ENCODE peak calls at places on chromosomes 11 and 22, in four cellular contexts. One of them, this sample, is unnamed.
A peak's percentile ranks its signal among the peaks of the same experiment; 100 is the strongest.

GRCh38 chr11:567036-567628 is 6.4 kb downstream of the RASSF7 start:
- DNase-seq in mammary epithelial cell: no peak
- DNase-seq in HCT116: no peak
- DNase-seq in K562: no peak
- DNase-seq in this sample: peak; percentile 73

GRCh38 chr11:17250561-17251350 is 25.8 kb upstream of the NUCB2 start:
- DNase-seq in mammary epithelial cell: peak; percentile 11
- DNase-seq in HCT116: no peak
- DNase-seq in K562: no peak
- DNase-seq in this sample: no peak

GRCh38 chr11:95443386-95443785 is 212.4 kb upstream of the SESN3 start:
- DNase-seq in mammary epithelial cell: no peak
- DNase-seq in HCT116: no peak
- DNase-seq in K562: peak; percentile 21
- DNase-seq in this sample: no peak

GRCh38 chr11:4455439-4455838 is 6.3 kb downstream of the OR52K2 start:
- DNase-seq in mammary epithelial cell: no peak
- DNase-seq in HCT116: no peak
- DNase-seq in K562: no peak
- DNase-seq in this sample: no peak

GRCh38 chr11:119448380-119448779 is 25.4 kb upstream of the THY1 start:
- DNase-seq in mammary epithelial cell: no peak
- DNase-seq in HCT116: no peak
- DNase-seq in K562: no peak
- DNase-seq in this sample: no peak

GRCh38 chr22:25692965-25693565 is 48.9 kb upstream of the MYO18B start:
- DNase-seq in mammary epithelial cell: no peak
- DNase-seq in HCT116: no peak
- DNase-seq in K562: no peak
- DNase-seq in this sample: no peak

GRCh38 chr11:88293931-88294330 is 43.6 kb downstream of the CTSC start:
- DNase-seq in mammary epithelial cell: no peak
- DNase-seq in HCT116: no peak
- DNase-seq in K562: no peak
- DNase-seq in this sample: no peak

GRCh38 chr11:1776944-1777715 is 13.4 kb upstream of the CTSD start:
- DNase-seq in mammary epithelial cell: no peak
- DNase-seq in HCT116: no peak
- DNase-seq in K562: no peak
- DNase-seq in this sample: no peak

GRCh38 chr11:38136887-38137286 is 1538.9 kb upstream of the RAG2 start:
- DNase-seq in mammary epithelial cell: no peak
- DNase-seq in HCT116: no peak
- DNase-seq in K562: no peak
- DNase-seq in this sample: no peak

GRCh38 chr11:69560141-69560790 is 78.8 kb downstream of the LINC01488 start:
- DNase-seq in mammary epithelial cell: no peak
- DNase-seq in HCT116: no peak
- DNase-seq in K562: no peak
- DNase-seq in this sample: no peak

GRCh38 chr11:16607675-16608644 is 130.5 kb upstream of the C11orf58 start:
- DNase-seq in mammary epithelial cell: peak; percentile 88
- DNase-seq in HCT116: no peak
- DNase-seq in K562: peak; percentile 64
- DNase-seq in this sample: peak; percentile 84

GRCh38 chr22:24550028-24550901 is 4.7 kb downstream of the GUCD1 start:
- DNase-seq in mammary epithelial cell: no peak
- DNase-seq in HCT116: no peak
- DNase-seq in K562: no peak
- DNase-seq in this sample: peak; percentile 89

GRCh38 chr11:115502636-115503082 is 1.6 kb downstream of the CADM1 start:
- DNase-seq in mammary epithelial cell: no peak
- DNase-seq in HCT116: no peak
- DNase-seq in K562: no peak
- DNase-seq in this sample: no peak

GRCh38 chr11:83036701-83037100 is 35.0 kb downstream of the RAB30 start:
- DNase-seq in mammary epithelial cell: no peak
- DNase-seq in HCT116: no peak
- DNase-seq in K562: no peak
- DNase-seq in this sample: no peak

GRCh38 chr11:118401151-118401879 is at the start of gene ATP5MG:
- DNase-seq in mammary epithelial cell: peak; percentile 79
- DNase-seq in HCT116: peak; percentile 81
- DNase-seq in K562: peak; percentile 92
- DNase-seq in this sample: peak; percentile 95

GRCh38 chr11:88384004-88384677 is 46.6 kb upstream of the CTSC start:
- DNase-seq in mammary epithelial cell: peak; percentile 67
- DNase-seq in HCT116: peak; percentile 7
- DNase-seq in K562: no peak
- DNase-seq in this sample: no peak

GRCh38 chr11:124872741-124873140 is 7.5 kb downstream of the ROBO3 start:
- DNase-seq in mammary epithelial cell: no peak
- DNase-seq in HCT116: no peak
- DNase-seq in K562: peak; percentile 50
- DNase-seq in this sample: no peak

GRCh38 chr11:71442880-71443279 is 5.3 kb downstream of the DHCR7 start:
- DNase-seq in mammary epithelial cell: no peak
- DNase-seq in HCT116: no peak
- DNase-seq in K562: no peak
- DNase-seq in this sample: peak; percentile 25

GRCh38 chr11:70016666-70017347 is 61.3 kb upstream of the ANO1 start:
- DNase-seq in mammary epithelial cell: peak; percentile 98
- DNase-seq in HCT116: peak; percentile 76
- DNase-seq in K562: no peak
- DNase-seq in this sample: no peak

GRCh38 chr11:24509114-24509513 is 12.3 kb downstream of the LUZP2 start:
- DNase-seq in mammary epithelial cell: no peak
- DNase-seq in HCT116: no peak
- DNase-seq in K562: no peak
- DNase-seq in this sample: no peak

GRCh38 chr11:18347471-18348125 is 25.2 kb downstream of the GTF2H1 start:
- DNase-seq in mammary epithelial cell: no peak
- DNase-seq in HCT116: no peak
- DNase-seq in K562: no peak
- DNase-seq in this sample: no peak

GRCh38 chr11:94602430-94603372 is 35.5 kb downstream of the PIWIL4 start:
- DNase-seq in mammary epithelial cell: peak; percentile 68
- DNase-seq in HCT116: no peak
- DNase-seq in K562: peak; percentile 20
- DNase-seq in this sample: no peak

GRCh38 chr11:33941637-33942160 is 49.8 kb upstream of the LMO2 start:
- DNase-seq in mammary epithelial cell: no peak
- DNase-seq in HCT116: peak; percentile 18
- DNase-seq in K562: peak; percentile 81
- DNase-seq in this sample: no peak

DNA sequence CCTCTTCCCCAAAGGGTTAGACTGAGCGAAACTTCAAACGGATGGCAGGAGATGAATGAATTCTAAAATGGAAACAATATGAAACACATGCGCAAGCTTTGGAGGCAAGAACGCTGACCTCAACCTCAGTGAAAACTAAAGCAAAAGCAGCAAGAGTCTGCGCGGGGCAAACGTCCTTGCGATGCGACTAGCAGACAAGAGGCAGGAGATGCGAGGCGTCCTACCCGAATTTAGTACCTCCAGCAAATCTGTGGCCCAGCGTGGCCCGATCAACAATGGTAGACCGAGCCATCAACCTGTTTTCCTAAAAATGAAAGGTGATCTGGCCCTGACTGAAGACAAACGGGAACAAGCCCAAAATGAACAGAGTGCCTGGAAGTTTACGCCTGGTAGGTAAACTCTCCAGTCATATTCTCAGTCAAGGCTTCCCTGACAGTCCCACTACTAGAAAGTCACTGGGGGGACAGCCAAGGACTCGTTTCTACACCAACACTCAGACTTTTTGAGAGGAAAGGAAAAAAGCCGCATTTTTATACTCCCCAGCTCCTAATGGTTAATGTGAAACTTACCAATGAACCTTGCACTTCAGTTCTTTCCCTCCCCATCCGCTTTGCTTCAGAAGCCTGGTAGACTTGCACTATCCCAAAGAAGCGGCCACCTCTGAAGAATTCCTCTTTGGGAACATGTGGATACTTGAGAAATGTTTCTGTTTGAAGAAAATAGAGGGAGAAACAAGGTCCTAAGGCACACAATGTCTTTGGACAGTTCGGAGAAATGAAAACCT is 11.5 kb downstream of the MMP3 start:
- DNase-seq in mammary epithelial cell: no peak
- DNase-seq in HCT116: no peak
- DNase-seq in K562: no peak
- DNase-seq in this sample: no peak
- H3K4me3 ChIP-seq in mammary epithelial cell: no peak overlapping the region
- H3K4me3 ChIP-seq in HCT116: no peak overlapping the region
- H3K4me3 ChIP-seq in K562: no peak overlapping the region
- H3K4me3 ChIP-seq in this sample: peak overlapping the region; percentile 65

DNA sequence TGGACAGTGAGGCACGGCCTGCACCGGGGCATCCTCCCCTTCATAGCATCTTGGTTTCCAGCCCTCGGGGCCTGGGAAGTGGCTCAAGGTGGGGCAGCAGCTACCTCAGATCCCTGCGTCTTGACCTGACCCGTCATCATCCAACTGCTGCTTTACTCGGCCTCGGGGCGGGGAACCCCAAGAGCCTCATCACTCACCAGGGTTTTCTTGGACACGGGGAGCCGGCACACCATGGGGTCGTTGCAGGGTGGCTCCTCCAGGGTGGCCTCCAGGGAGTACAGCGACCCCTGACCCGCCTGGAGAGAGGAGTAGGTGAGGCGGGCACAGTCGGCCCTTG is 651 bp downstream of the CTSF start:
- DNase-seq in mammary epithelial cell: no peak
- DNase-seq in HCT116: no peak
- DNase-seq in K562: no peak
- DNase-seq in this sample: peak; percentile 65
- H3K9ac ChIP-seq in mammary epithelial cell: no peak overlapping the region
- H3K9ac ChIP-seq in HCT116: no peak overlapping the region
- H3K9ac ChIP-seq in K562: no peak overlapping the region
- H3K9ac ChIP-seq in this sample: no peak overlapping the region

GRCh38 chr11:114172871-114173444 is 113.4 kb downstream of the ZBTB16 start:
- DNase-seq in mammary epithelial cell: no peak
- DNase-seq in HCT116: no peak
- DNase-seq in K562: no peak
- DNase-seq in this sample: no peak

GRCh38 chr11:114170226-114170625 is 110.7 kb downstream of the ZBTB16 start:
- DNase-seq in mammary epithelial cell: no peak
- DNase-seq in HCT116: no peak
- DNase-seq in K562: no peak
- DNase-seq in this sample: no peak

GRCh38 chr11:114171257-114172054 is 111.9 kb downstream of the ZBTB16 start:
- DNase-seq in mammary epithelial cell: no peak
- DNase-seq in HCT116: no peak
- DNase-seq in K562: no peak
- DNase-seq in this sample: peak; percentile 99

GRCh38 chr11:114173836-114174235 is 114.3 kb downstream of the ZBTB16 start:
- DNase-seq in mammary epithelial cell: no peak
- DNase-seq in HCT116: no peak
- DNase-seq in K562: no peak
- DNase-seq in this sample: no peak

GRCh38 chr11:114172055-114172861 is 112.7 kb downstream of the ZBTB16 start:
- DNase-seq in mammary epithelial cell: no peak
- DNase-seq in HCT116: no peak
- DNase-seq in K562: no peak
- DNase-seq in this sample: no peak
- H3K4me1 ChIP-seq in mammary epithelial cell: peaks cover 5% of the 10 kb centered on the region
- H3K4me1 ChIP-seq in HCT116: no peaks in the 10 kb centered on the region
- H3K4me1 ChIP-seq in K562: no peaks in the 10 kb centered on the region
- H3K4me1 ChIP-seq in this sample: peaks cover 99% of the 10 kb centered on the region

GRCh38 chr22:31095637-31096249 is 11.6 kb downstream of the SELENOM start:
- DNase-seq in mammary epithelial cell: no peak
- DNase-seq in HCT116: no peak
- DNase-seq in K562: no peak
- DNase-seq in this sample: no peak
- H3K4me3 ChIP-seq in mammary epithelial cell: no peak overlapping the region
- H3K4me3 ChIP-seq in HCT116: no peak overlapping the region
- H3K4me3 ChIP-seq in K562: no peak overlapping the region
- H3K4me3 ChIP-seq in this sample: no peak overlapping the region

DNA sequence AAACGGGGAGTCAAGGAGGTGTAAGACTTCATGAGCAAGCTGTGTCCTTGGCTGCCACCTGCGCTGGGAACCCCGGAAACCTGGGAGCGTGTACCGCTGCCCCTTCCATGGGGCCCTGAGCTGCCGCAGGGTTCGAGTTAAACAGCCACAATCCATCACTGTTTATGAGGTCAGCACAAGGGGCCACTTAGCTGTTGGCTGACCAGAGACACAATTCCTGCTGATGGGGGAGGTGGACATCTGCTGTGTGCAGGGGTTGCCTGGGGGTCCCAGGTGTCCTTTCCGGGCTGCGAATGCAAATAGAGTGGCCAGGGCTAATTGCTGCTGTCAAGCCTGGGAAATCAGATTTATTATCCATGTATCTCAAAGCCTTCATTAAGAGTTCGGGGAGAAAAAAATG is 549.3 kb downstream of the BRD1 start:
- DNase-seq in mammary epithelial cell: no peak
- DNase-seq in HCT116: no peak
- DNase-seq in K562: no peak
- DNase-seq in this sample: no peak
- H3K9ac ChIP-seq in mammary epithelial cell: no peak overlapping the region
- H3K9ac ChIP-seq in HCT116: no peak overlapping the region
- H3K9ac ChIP-seq in K562: no peak overlapping the region
- H3K9ac ChIP-seq in this sample: no peak overlapping the region

DNA sequence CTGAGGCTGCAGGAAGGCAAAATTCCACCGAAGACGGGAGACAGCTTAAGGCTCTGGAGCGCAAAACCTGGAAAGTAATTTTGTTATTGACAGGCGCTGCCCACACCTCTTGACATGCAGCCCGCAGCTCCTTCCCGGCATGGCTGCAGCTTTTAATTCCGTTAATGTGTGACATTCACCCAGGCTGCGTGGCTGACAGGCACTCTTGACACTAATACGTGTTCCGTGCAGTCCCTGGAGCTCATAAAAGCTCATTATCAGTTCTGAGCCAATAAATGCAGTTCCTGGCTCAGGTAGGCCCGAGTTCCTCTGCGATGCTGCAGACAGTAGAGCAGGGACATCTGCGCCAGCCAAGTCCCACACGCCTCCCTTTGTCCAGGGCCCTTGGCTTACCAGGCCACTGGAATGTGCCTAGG is 34.8 kb downstream of the TSPAN18 start:
- DNase-seq in mammary epithelial cell: no peak
- DNase-seq in HCT116: no peak
- DNase-seq in K562: no peak
- DNase-seq in this sample: no peak
- H3K4me1 ChIP-seq in mammary epithelial cell: no peaks in the 10 kb centered on the region
- H3K4me1 ChIP-seq in HCT116: peaks cover 15% of the 10 kb centered on the region
- H3K4me1 ChIP-seq in K562: no peaks in the 10 kb centered on the region
- H3K4me1 ChIP-seq in this sample: peaks cover 5% of the 10 kb centered on the region

GRCh38 chr11:35112846-35113105 is 26.2 kb upstream of the CD44 start:
- DNase-seq in mammary epithelial cell: no peak
- DNase-seq in HCT116: no peak
- DNase-seq in K562: no peak
- DNase-seq in this sample: no peak
- H3K4me3 ChIP-seq in mammary epithelial cell: no peak overlapping the region
- H3K4me3 ChIP-seq in HCT116: no peak overlapping the region
- H3K4me3 ChIP-seq in K562: no peak overlapping the region
- H3K4me3 ChIP-seq in this sample: no peak overlapping the region

This sample was measured in kidney.